ENCODE peak calls at places on chromosomes 7 and 10, in five cellular contexts. One of them, this sample, is unnamed.

GRCh38 chr10:87771871-87772500 is 46.0 kb downstream of the ATAD1 start:
- DNase-seq in RCC 7860: peak
- DNase-seq in Calu3: no peak
- DNase-seq in dorsolateral prefrontal cortex: no peak
- DNase-seq in smooth muscle cell of the brain vasculature: no peak
- DNase-seq in this sample: peak

GRCh38 chr7:24965831-24966708 is 13.9 kb downstream of the OSBPL3 start:
- DNase-seq in Calu3: peak
- DNase-seq in dorsolateral prefrontal cortex: no peak
- DNase-seq in RCC 7860: peak
- DNase-seq in smooth muscle cell of the brain vasculature: no peak
- DNase-seq in this sample: no peak

GRCh38 chr7:130420943-130421578 is 19.8 kb downstream of the CEP41 start:
- DNase-seq in smooth muscle cell of the brain vasculature: no peak
- DNase-seq in dorsolateral prefrontal cortex: no peak
- DNase-seq in Calu3: no peak
- DNase-seq in RCC 7860: no peak
- DNase-seq in this sample: peak

GRCh38 chr10:119348106-119348505 is 140.7 kb downstream of the GRK5 start:
- DNase-seq in RCC 7860: no peak
- DNase-seq in smooth muscle cell of the brain vasculature: no peak
- DNase-seq in dorsolateral prefrontal cortex: no peak
- DNase-seq in Calu3: no peak
- DNase-seq in this sample: no peak

GRCh38 chr7:1092806-1093505 is 5.0 kb downstream of the GPER1 start:
- DNase-seq in RCC 7860: no peak
- DNase-seq in Calu3: no peak
- DNase-seq in smooth muscle cell of the brain vasculature: no peak
- DNase-seq in dorsolateral prefrontal cortex: no peak
- DNase-seq in this sample: no peak

GRCh38 chr10:11163990-11164805 is 146.5 kb downstream of the CELF2 start:
- DNase-seq in Calu3: no peak
- DNase-seq in RCC 7860: no peak
- DNase-seq in dorsolateral prefrontal cortex: no peak
- DNase-seq in smooth muscle cell of the brain vasculature: no peak
- DNase-seq in this sample: no peak

GRCh38 chr10:79241629-79241989 is 105.7 kb upstream of the PPIF start:
- DNase-seq in RCC 7860: no peak
- DNase-seq in Calu3: no peak
- DNase-seq in dorsolateral prefrontal cortex: no peak
- DNase-seq in smooth muscle cell of the brain vasculature: no peak
- DNase-seq in this sample: no peak

GRCh38 chr10:101066146-101066889 is 4.5 kb downstream of the KAZALD1 start:
- DNase-seq in RCC 7860: peak
- DNase-seq in smooth muscle cell of the brain vasculature: no peak
- DNase-seq in dorsolateral prefrontal cortex: no peak
- DNase-seq in Calu3: peak
- DNase-seq in this sample: peak

GRCh38 chr7:157348548-157348947 is 11.7 kb downstream of the DNAJB6 start:
- DNase-seq in Calu3: no peak
- DNase-seq in RCC 7860: no peak
- DNase-seq in dorsolateral prefrontal cortex: no peak
- DNase-seq in smooth muscle cell of the brain vasculature: no peak
- DNase-seq in this sample: no peak

GRCh38 chr10:103888113-103888841 is 29.7 kb downstream of the STN1 start:
- DNase-seq in Calu3: peak
- DNase-seq in RCC 7860: peak
- DNase-seq in dorsolateral prefrontal cortex: no peak
- DNase-seq in smooth muscle cell of the brain vasculature: peak
- DNase-seq in this sample: peak

GRCh38 chr7:54798569-54798968 is 39.6 kb upstream of the SEC61G start:
- DNase-seq in Calu3: no peak
- DNase-seq in dorsolateral prefrontal cortex: no peak
- DNase-seq in RCC 7860: no peak
- DNase-seq in smooth muscle cell of the brain vasculature: no peak
- DNase-seq in this sample: no peak

GRCh38 chr10:110432084-110432483 is 65.6 kb upstream of the DUSP5 start:
- DNase-seq in Calu3: no peak
- DNase-seq in smooth muscle cell of the brain vasculature: no peak
- DNase-seq in dorsolateral prefrontal cortex: no peak
- DNase-seq in RCC 7860: no peak
- DNase-seq in this sample: no peak

GRCh38 chr10:100043796-100044195 is 34.0 kb upstream of the DNMBP start:
- DNase-seq in smooth muscle cell of the brain vasculature: peak
- DNase-seq in Calu3: no peak
- DNase-seq in RCC 7860: no peak
- DNase-seq in dorsolateral prefrontal cortex: no peak
- DNase-seq in this sample: peak